ENCODE peak calls at places on chromosomes 7 and 10, in six cellular contexts. H, E, L, O, Q and V are unnamed samples. For H3K4me1, the result is how much of the 10 kb centered on the place peaks cover.

GRCh38 chr7:128860158-128861073 is 2.2 kb upstream of the ATP6V1F start:
- DNase-seq in O (no peak), Q (no peak), H (no peak), E (no peak), L (no peak), V (no peak)

GRCh38 chr10:10540383-10540782 is 477.3 kb upstream of the CELF2 start:
- DNase-seq in H (no peak), Q (no peak), O (no peak), E (no peak), L (no peak), V (no peak)

GRCh38 chr10:26235761-26236160 is 19.2 kb downstream of the GAD2 start:
- DNase-seq in O (no peak), E (no peak), H (no peak), L (no peak), Q (no peak), V (no peak)

GRCh38 chr10:733086-733485 is 43.6 kb upstream of the DIP2C start:
- DNase-seq in H (no peak), O (no peak), Q (no peak), E (no peak), L (no peak), V (no peak)

GRCh38 chr10:130300608-130301025 is 164.4 kb downstream of the GLRX3 start:
- DNase-seq in Q (peak), O (peak), L (no peak), E (peak), H (peak), V (peak)

GRCh38 chr10:64594072-64594471 is 1072.9 kb downstream of the REEP3 start:
- DNase-seq in Q (no peak), O (no peak), H (no peak), L (no peak), E (no peak), V (no peak)

GRCh38 chr10:7248148-7248547 is 162.7 kb downstream of the SFMBT2 start:
- DNase-seq in O (no peak), E (no peak), L (no peak), Q (no peak), H (no peak), V (no peak)

GRCh38 chr7:135991322-135991721 is 14.2 kb upstream of the MTPN start:
- DNase-seq in E (no peak), H (no peak), O (no peak), Q (no peak), L (no peak), V (no peak)

GRCh38 chr10:988667-989545 is 672 bp downstream of the GTPBP4 start:
- DNase-seq in E (peak), H (no peak), O (no peak), Q (no peak), L (no peak), V (no peak)

GRCh38 chr7:88835147-88835728 is 39.7 kb upstream of the TEX47 start:
- DNase-seq in L (no peak), H (no peak), E (no peak), O (peak), Q (no peak), V (no peak)

GRCh38 chr10:29479081-29479917 is 155.5 kb downstream of the SVIL start:
- DNase-seq in L (no peak), E (no peak), H (no peak), Q (no peak), O (no peak), V (no peak)

GRCh38 chr7:24913791-24914464 is 66.0 kb downstream of the OSBPL3 start:
- DNase-seq in L (no peak), H (no peak), O (no peak), Q (no peak), E (no peak), V (no peak)

GRCh38 chr10:126080879-126081331 is 184.5 kb downstream of the FANK1 start:
- DNase-seq in Q (no peak), O (no peak), L (no peak), H (no peak), E (peak), V (no peak)

GRCh38 chr7:88259656-88260380 is 40.0 kb upstream of the SRI start:
- DNase-seq in L (no peak), O (no peak), Q (no peak), H (no peak), E (no peak), V (no peak)

GRCh38 chr7:122038904-122039303 is 105.1 kb downstream of the AASS start:
- DNase-seq in L (no peak), O (no peak), Q (no peak), E (no peak), H (no peak), V (no peak)

GRCh38 chr7:7862393-7862792 is 106.2 kb upstream of the GLCCI1 start:
- DNase-seq in Q (no peak), H (no peak), O (no peak), L (no peak), E (no peak), V (no peak)

GRCh38 chr7:152588350-152588749 is 87.6 kb downstream of the XRCC2 start:
- DNase-seq in O (no peak), L (no peak), H (peak), E (no peak), Q (no peak), V (no peak)

GRCh38 chr7:136033413-136034031 is 56.4 kb upstream of the MTPN start:
- DNase-seq in E (peak), O (no peak), L (no peak), H (no peak), Q (no peak), V (no peak)

GRCh38 chr7:45874408-45875131 is 1.7 kb upstream of the CCDC201 start:
- DNase-seq in L (no peak), E (no peak), O (peak), H (no peak), Q (no peak), V (no peak)

GRCh38 chr7:1105189-1105588 is 17.3 kb downstream of the GPER1 start:
- DNase-seq in L (no peak), Q (no peak), O (no peak), E (no peak), H (peak), V (no peak)

GRCh38 chr10:104052351-104052885 is 33.3 kb downstream of the COL17A1 start:
- DNase-seq in Q (no peak), O (no peak), H (no peak), E (no peak), L (no peak), V (no peak)

GRCh38 chr10:109956454-109957091 is 33.3 kb upstream of the XPNPEP1 start:
- DNase-seq in H (no peak), E (peak), L (no peak), Q (no peak), O (peak), V (no peak)

GRCh38 chr10:121556448-121556847 is 41.8 kb downstream of the FGFR2 start:
- DNase-seq in O (no peak), Q (no peak), L (no peak), H (no peak), E (peak), V (no peak)

GRCh38 chr10:69439350-69439739 is 11.9 kb upstream of the TSPAN15 start:
- DNase-seq in E (no peak), H (peak), O (no peak), L (peak), Q (no peak), V (no peak)

GRCh38 chr7:127447326-127447945 is 54.9 kb upstream of the ZNF800 start:
- DNase-seq in E (peak), O (peak), H (peak), Q (no peak), L (no peak), V (no peak)

GRCh38 chr10:124685251-124685650 is 58.9 kb downstream of the FAM53B start:
- DNase-seq in E (peak), Q (peak), O (no peak), L (peak), H (peak), V (peak)

GRCh38 chr10:25061125-25061524 is 44.7 kb downstream of the THNSL1 start:
- DNase-seq in E (no peak), H (no peak), Q (no peak), O (no peak), L (no peak), V (no peak)

GRCh38 chr7:102273749-102274712 is 12.6 kb upstream of the SH2B2 start:
- DNase-seq in O (no peak), Q (no peak), H (no peak), L (no peak), E (peak), V (no peak)

GRCh38 chr10:23314835-23315239 is 29.8 kb downstream of the C10orf67 start:
- DNase-seq in H (no peak), L (no peak), E (peak), Q (no peak), O (peak), V (no peak)

GRCh38 chr7:38242814-38243213 is 30.6 kb downstream of the TARP start:
- DNase-seq in H (no peak), L (no peak), E (no peak), Q (no peak), O (no peak), V (no peak)

GRCh38 chr10:62373995-62374861 is at the start of gene ZNF365:
- DNase-seq in E (no peak), O (peak), H (peak), Q (peak), L (peak), V (peak)

GRCh38 chr7:46603780-46604725 is 683.0 kb upstream of the IGFBP3 start:
- DNase-seq in Q (peak), L (peak), H (peak), E (peak), O (no peak), V (peak)

GRCh38 chr10:116891208-116891607 is 41.9 kb downstream of the ENO4 start:
- DNase-seq in Q (peak), H (no peak), O (peak), E (peak), L (no peak), V (no peak)

GRCh38 chr7:139660317-139661042 is 117.3 kb downstream of the HIPK2 start:
- DNase-seq in H (no peak), O (no peak), Q (no peak), L (no peak), E (no peak), V (no peak)

GRCh38 chr10:107671968-107672367 is 507.5 kb upstream of the SORCS1 start:
- DNase-seq in Q (no peak), E (no peak), O (no peak), L (no peak), H (no peak), V (no peak)

GRCh38 chr10:69696073-69696731 is 66.2 kb downstream of the FAM241B start:
- DNase-seq in Q (no peak), O (peak), E (peak), L (no peak), H (no peak), V (no peak)

GRCh38 chr7:66157060-66157459 is 42.4 kb downstream of the CRCP start:
- DNase-seq in E (no peak), L (no peak), Q (no peak), H (no peak), O (no peak), V (no peak)

GRCh38 chr7:90629306-90629918 is 33.3 kb downstream of the CDK14 start:
- DNase-seq in Q (no peak), H (no peak), L (no peak), O (peak), E (peak), V (no peak)

DNA sequence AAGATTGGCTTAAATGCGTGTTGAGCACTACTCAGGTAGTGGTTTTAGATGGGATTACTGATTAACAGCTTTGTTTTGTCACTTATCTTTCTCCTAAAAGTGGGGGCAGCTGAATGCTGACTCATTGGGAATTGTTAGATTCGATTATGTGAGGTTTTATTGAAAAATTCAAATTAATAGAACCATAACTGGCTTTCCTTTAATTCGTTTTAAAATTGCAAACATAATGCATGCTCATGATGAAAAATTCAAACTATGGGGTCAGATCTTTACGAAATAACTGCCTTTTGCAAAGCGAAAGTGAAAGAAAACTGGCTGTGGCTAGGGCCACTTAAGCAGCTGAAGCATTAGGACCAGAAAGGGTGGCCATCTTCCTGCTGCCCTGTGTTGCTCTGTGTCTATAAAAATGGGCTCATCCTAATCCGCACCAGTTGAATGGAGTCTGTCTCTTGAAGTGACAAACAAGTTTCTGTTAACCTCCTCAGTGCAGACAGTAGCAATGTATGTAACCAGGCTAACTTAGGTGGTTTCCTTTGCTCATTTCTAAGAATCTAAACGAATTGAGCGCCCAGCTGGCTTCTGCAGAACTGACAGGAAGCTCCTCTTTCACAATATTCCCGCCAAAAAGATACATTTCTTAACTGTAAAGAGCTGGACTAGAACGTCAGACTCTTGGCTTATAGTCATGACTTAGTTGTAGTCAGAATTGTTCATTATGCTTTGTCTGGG is 27.8 kb downstream of the DENND10 start:
- DNase-seq in Q (no peak), L (no peak), O (peak), H (no peak), E (peak), V (no peak)
- H3K4me3 ChIP-seq in Q (peak), L (peak), O (peak), H (peak), E (no peak), V (no peak)

GRCh38 chr7:137975768-137976167 is 26.1 kb downstream of the CREB3L2 start:
- DNase-seq in O (no peak), Q (no peak), L (no peak), H (no peak), E (no peak), V (peak)
- H3K4me1 ChIP-seq in O (under half), Q (half or more), L (under half), H (under half), E (under half), V (half or more)

DNA sequence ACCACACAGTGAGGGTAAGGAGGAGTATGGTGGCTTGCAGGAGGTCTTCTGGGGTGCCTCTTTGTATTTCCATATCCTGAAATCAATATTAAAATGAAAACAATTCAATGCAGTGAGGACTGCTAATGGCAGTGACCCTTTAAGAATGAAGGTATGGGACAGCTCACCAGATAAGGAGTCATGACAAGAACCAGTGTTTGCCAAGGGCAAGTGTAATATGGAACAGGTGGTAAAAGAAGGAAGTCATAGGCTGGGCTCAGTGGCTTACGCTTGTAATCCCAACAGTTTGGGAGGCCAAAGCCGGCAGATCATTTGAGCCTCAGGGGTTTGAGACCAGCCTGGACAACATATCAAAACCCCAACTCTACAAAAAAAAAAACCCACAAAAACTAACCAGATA is 20.0 kb upstream of the LIPA start:
- DNase-seq in L (no peak), Q (no peak), E (no peak), H (no peak), O (no peak), V (no peak)
- H3K27ac ChIP-seq in L (no peak), Q (no peak), E (no peak), H (no peak), O (no peak), V (no peak)

GRCh38 chr10:15720635-15721310 is 1.1 kb upstream of the ITGA8 start:
- DNase-seq in O (no peak), L (no peak), Q (no peak), E (no peak), H (no peak), V (no peak)

GRCh38 chr10:15715619-15716227 is 4.0 kb downstream of the ITGA8 start:
- DNase-seq in L (no peak), E (no peak), O (peak), Q (no peak), H (no peak), V (no peak)

GRCh38 chr10:15719062-15719898 is 442 bp downstream of the ITGA8 start:
- DNase-seq in Q (no peak), E (peak), L (no peak), H (no peak), O (peak), V (no peak)

GRCh38 chr10:15718495-15719061 is 1.1 kb downstream of the ITGA8 start:
- DNase-seq in H (no peak), E (no peak), L (no peak), O (no peak), Q (no peak), V (no peak)

GRCh38 chr10:15719899-15720634 is at the start of gene ITGA8:
- DNase-seq in H (peak), L (no peak), Q (peak), E (peak), O (peak), V (peak)
- H3K4me3 ChIP-seq in H (peak), L (peak), Q (peak), E (no peak), O (peak), V (peak)